ENCODE peak calls at places on chromosomes 12 and 14, in four cellular contexts. P, B, C and V are unnamed samples.

GRCh38 chr12:4037747-4038312 is 164.6 kb upstream of the PARP11 start:
- DNase-seq in P (peak), B (peak), C (peak), V (peak)

GRCh38 chr12:107501681-107502080 is 183.9 kb upstream of the PWP1 start:
- DNase-seq in P (no peak), B (no peak), C (no peak), V (no peak)

GRCh38 chr12:53063708-53064612 is 14.1 kb downstream of the TNS2 start:
- DNase-seq in P (peak), B (no peak), C (peak), V (peak)

GRCh38 chr12:68352067-68352466 is 19.9 kb upstream of the MDM1 start:
- DNase-seq in P (no peak), B (no peak), C (no peak), V (no peak)

GRCh38 chr12:131112016-131112415 is 158.3 kb downstream of the ADGRD1 start:
- DNase-seq in P (peak), B (no peak), C (no peak), V (no peak)

GRCh38 chr12:69648476-69648875 is 37.8 kb upstream of the LRRC10 start:
- DNase-seq in P (peak), B (no peak), C (no peak), V (no peak)

GRCh38 chr14:69004731-69005431 is 25.8 kb upstream of the ACTN1 start:
- DNase-seq in P (peak), B (no peak), C (no peak), V (no peak)

GRCh38 chr12:5204831-5205230 is 161.2 kb downstream of the KCNA5 start:
- DNase-seq in P (no peak), B (no peak), C (no peak), V (no peak)

GRCh38 chr14:35987731-35988130 is 161.6 kb downstream of the BRMS1L start:
- DNase-seq in P (no peak), B (no peak), C (no peak), V (no peak)